ENCODE peak calls at places on chromosome 1, in five cellular contexts. G is GM12878, V is K562, M is HepG2, R is SK-N-SH. W is an unnamed sample.
A peak's percentile ranks its signal among the peaks of the same experiment; 100 is the strongest.

GRCh38 chr1:221394011-221394544 is 347.8 kb downstream of the DUSP10 start:
- DNase-seq in V (no peak), R (peak; percentile 4), G (no peak), M (no peak), W (no peak)

GRCh38 chr1:222283147-222283768 is 264.6 kb downstream of the HHIPL2 start:
- DNase-seq in R (no peak), V (no peak), G (no peak), M (no peak), W (no peak)

GRCh38 chr1:109620890-109621289 is 1.3 kb downstream of the AMPD2 start:
- DNase-seq in V (peak; percentile 94), M (peak; percentile 88), R (peak; percentile 95), G (peak; percentile 66), W (peak; percentile 94)

GRCh38 chr1:64215576-64215975 is 12.2 kb downstream of the UBE2U start:
- DNase-seq in V (no peak), G (no peak), R (no peak), M (no peak), W (no peak)

GRCh38 chr1:212129781-212130180 is 94.2 kb downstream of the DTL start:
- DNase-seq in M (no peak), G (no peak), V (no peak), R (no peak), W (no peak)

GRCh38 chr1:24551910-24552571 is 3.8 kb upstream of the NCMAP start:
- DNase-seq in R (peak; percentile 58), G (no peak), V (no peak), M (peak; percentile 98), W (no peak)

GRCh38 chr1:116515702-116516101 is 55.1 kb downstream of the CD58 start:
- DNase-seq in V (no peak), M (no peak), R (peak; percentile 67), G (no peak), W (no peak)

GRCh38 chr1:226762988-226763740 is 24.1 kb upstream of the ITPKB start:
- DNase-seq in V (no peak), R (no peak), G (no peak), M (no peak), W (no peak)

GRCh38 chr1:30877205-30877912 is 31.2 kb downstream of the SDC3 start:
- DNase-seq in M (no peak), G (no peak), V (no peak), R (no peak), W (no peak)

GRCh38 chr1:17624540-17625256 is 85.2 kb downstream of the ARHGEF10L start:
- DNase-seq in R (no peak), V (no peak), M (no peak), G (no peak), W (no peak)

GRCh38 chr1:227316941-227317540 is 1.3 kb downstream of the CDC42BPA start:
- DNase-seq in G (no peak), M (no peak), R (peak; percentile 27), V (no peak), W (no peak)

GRCh38 chr1:227902641-227902990 is 45.1 kb downstream of the WNT9A start:
- DNase-seq in V (no peak), G (no peak), R (no peak), M (no peak), W (no peak)

GRCh38 chr1:102902045-102902444 is 206.3 kb downstream of the COL11A1 start:
- DNase-seq in V (no peak), R (no peak), M (no peak), G (no peak), W (no peak)

GRCh38 chr1:19473119-19473518 is 12.2 kb downstream of the CAPZB start:
- DNase-seq in R (no peak), M (no peak), V (no peak), G (no peak), W (no peak)

GRCh38 chr1:19479351-19480120 is 5.8 kb downstream of the CAPZB start:
- DNase-seq in V (no peak), M (no peak), R (no peak), G (no peak), W (no peak)

GRCh38 chr1:19477284-19478240 is 7.8 kb downstream of the CAPZB start:
- DNase-seq in V (no peak), M (no peak), G (peak; percentile 74), R (no peak), W (no peak)

GRCh38 chr1:19478241-19478780 is 7.0 kb downstream of the CAPZB start:
- DNase-seq in R (no peak), M (no peak), G (no peak), V (no peak), W (no peak)

DNA sequence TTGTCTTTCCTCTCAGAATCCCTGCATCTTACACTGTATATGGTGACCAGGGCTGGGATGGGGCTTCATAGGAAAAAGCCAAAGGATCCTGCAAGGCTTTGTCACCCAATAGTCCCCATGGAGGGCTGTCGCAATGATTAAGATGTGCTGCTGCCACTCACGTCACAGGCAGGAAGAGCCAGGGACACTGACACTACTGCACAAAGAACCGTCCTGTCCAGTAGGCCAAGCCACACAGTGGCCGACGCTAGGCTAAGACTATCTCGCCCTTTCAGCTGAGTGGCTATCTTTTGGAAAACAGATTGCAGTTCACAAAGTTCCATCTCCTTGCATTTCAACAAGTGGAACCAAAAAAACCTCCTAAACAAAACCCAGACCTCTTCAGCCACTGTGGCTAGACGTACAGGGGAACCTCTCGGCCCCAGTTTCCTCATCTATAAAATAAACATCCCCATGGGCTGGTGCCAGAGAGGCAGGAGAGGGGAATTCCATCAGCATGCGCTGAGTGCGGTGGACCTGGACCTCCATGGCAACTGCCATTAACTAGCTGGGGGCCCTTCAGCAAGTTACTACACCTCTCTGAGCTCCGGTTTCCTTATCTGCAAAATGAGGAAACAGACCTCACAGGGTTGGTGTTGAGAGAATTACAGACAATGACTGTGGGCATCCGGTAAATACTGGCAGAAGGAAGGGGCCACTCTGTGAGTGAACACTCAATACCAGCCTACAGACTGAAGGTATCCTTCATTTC is 8.7 kb downstream of the CAPZB start:
- DNase-seq in G (peak; percentile 56), R (no peak), M (no peak), V (no peak), W (no peak)
- TF ChIP-seq FOXM1 in G (no peak), R (no peak), M (no peak), V (no peak), W (no peak)

DNA sequence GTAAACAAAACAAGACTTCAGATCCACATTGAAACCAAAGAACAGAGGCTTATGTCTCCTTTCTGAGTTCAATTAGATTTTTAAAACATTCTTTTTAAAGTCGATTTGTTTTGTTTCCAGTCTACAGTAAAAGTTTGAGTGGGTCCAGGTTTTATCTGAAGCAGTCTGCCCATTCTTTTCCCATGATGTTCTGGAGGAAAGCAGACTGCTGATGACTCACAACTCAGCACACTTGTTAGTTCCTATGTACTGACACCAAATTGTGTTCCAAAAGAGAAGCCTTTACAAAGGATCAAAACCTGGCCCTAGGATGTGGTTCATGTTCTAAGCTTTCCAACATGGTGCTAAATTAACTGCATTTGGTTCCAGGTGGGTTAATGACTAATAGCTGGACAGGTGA is 11.4 kb upstream of the CCN1 start:
- DNase-seq in V (no peak), R (no peak), G (no peak), M (no peak), W (no peak)
- TF ChIP-seq FOXM1 in V (no peak), R (no peak), G (no peak), M (no peak), W (no peak)

GRCh38 chr1:2444138-2444591 is 31.8 kb upstream of the PEX10 start:
- DNase-seq in R (no peak), V (no peak), M (no peak), G (no peak), W (no peak)

GRCh38 chr1:2443285-2444137 is 31.1 kb upstream of the PEX10 start:
- DNase-seq in V (peak; percentile 42), M (no peak), R (peak; percentile 68), G (no peak), W (peak; percentile 36)

GRCh38 chr1:2442676-2443075 is 30.3 kb upstream of the PEX10 start:
- DNase-seq in G (no peak), R (no peak), M (no peak), V (no peak), W (no peak)

GRCh38 chr1:2439369-2439768 is 27.0 kb upstream of the PEX10 start:
- DNase-seq in R (no peak), V (no peak), M (no peak), G (peak; percentile 9), W (no peak)

GRCh38 chr1:2441746-2442145 is 29.4 kb upstream of the PEX10 start:
- DNase-seq in V (no peak), G (no peak), M (no peak), R (no peak), W (no peak)
- TF ChIP-seq FOXM1 in V (no peak), G (no peak), M (no peak), R (no peak), W (no peak)

DNA sequence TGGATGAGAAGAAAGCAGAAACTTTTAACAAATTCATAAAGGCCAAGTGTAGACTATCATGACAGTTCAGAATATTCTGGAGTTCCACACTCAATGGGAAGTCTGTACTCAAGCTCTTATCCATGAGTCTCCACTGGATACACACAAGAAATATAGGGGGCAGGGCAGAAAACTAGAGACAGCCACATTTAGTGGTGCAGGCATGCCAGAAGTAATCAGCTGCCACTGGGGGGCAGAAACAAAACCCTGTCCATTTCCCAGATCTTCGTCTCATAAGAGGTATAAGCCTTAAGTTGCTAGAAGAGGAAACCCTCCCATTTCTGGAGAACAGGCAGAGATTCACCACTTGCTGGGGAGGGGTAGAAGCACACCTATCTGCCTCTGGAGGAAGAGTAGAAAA is 166.8 kb upstream of the GALNT2 start:
- DNase-seq in M (no peak), G (no peak), V (no peak), R (no peak), W (no peak)
- TF ChIP-seq FOXM1 in M (no peak), G (no peak), V (no peak), R (no peak), W (no peak)

GRCh38 chr1:6151291-6151822 is 28.8 kb downstream of the CHD5 start:
- DNase-seq in G (no peak), R (no peak), M (no peak), V (no peak), W (no peak)

GRCh38 chr1:6149597-6149996 is 30.5 kb downstream of the CHD5 start:
- DNase-seq in M (no peak), V (no peak), G (no peak), R (no peak), W (no peak)

GRCh38 chr1:6145864-6146410 is 34.2 kb downstream of the CHD5 start:
- DNase-seq in G (no peak), M (no peak), V (no peak), R (no peak), W (no peak)

GRCh38 chr1:6150006-6150938 is 29.8 kb downstream of the CHD5 start:
- DNase-seq in G (no peak), M (no peak), R (no peak), V (no peak), W (no peak)

GRCh38 chr1:6148497-6149241 is 31.5 kb downstream of the CHD5 start:
- DNase-seq in V (peak; percentile 100), G (no peak), M (no peak), R (peak; percentile 92), W (peak; percentile 97)
- TF ChIP-seq FOXM1 in V (no peak), G (no peak), M (no peak), R (no peak), W (no peak)

DNA sequence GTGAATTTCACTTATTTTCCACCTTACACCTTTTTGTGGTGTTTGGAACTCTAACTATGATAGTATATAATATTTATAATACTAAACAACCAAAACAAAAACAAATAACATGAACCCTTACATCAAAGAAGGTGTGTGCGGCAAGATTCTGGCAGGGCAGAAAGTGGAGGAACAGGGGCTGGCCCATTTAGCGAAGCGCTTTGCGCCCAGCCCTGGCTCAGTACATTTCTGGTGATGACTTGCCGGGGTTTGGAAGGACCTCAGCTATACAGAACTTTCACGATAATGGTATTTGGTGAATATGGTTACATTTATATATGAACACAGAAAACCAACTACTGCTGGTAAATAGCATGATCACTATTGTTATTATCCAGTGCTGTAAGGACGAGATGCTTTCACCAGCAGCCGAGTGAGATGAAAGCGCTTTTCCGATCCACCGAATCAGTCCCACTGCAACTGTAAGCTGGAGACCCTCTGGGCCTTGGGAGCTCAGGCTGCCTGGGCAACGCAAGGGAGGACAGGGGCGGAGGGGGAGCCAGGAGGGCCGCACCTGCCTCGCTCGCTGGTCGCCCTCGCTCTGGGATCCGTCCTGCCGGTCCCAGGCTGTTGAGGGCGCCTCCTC is 63.9 kb downstream of the CD247 start:
- DNase-seq in V (no peak), M (no peak), G (no peak), R (no peak), W (no peak)
- TF ChIP-seq FOXM1 in V (no peak), M (no peak), G (no peak), R (no peak), W (no peak)

W was measured in HEK293T.